ENCODE peak calls at places on chromosomes 6 and 20, in ten cellular contexts. F, L, G, T, K, N, R, D, J and Q are unnamed samples.

GRCh38 chr6:170147832-170148708 is 142.8 kb downstream of the DLL1 start:
- DNase-seq in F (no peak), D (no peak), J (no peak), T (no peak), R (peak), K (no peak), N (peak), G (no peak), L (no peak), Q (peak)

GRCh38 chr20:45372241-45372640 is 5.9 kb downstream of the TP53TG5 start:
- DNase-seq in F (no peak), L (no peak), D (no peak), N (no peak), G (no peak), J (no peak), K (no peak), T (no peak), R (no peak), Q (no peak)

GRCh38 chr20:870758-871157 is 37.2 kb downstream of the FAM110A start:
- DNase-seq in F (no peak), G (no peak), N (no peak), K (no peak), D (no peak), R (no peak), T (no peak), J (no peak), L (no peak), Q (no peak)

GRCh38 chr6:109269057-109269456 is 113.2 kb downstream of the CD164 start:
- DNase-seq in R (no peak), L (no peak), J (no peak), F (no peak), N (no peak), D (no peak), T (no peak), K (no peak), G (no peak), Q (no peak)

GRCh38 chr6:14966902-14967711 is 278.8 kb upstream of the JARID2 start:
- DNase-seq in T (no peak), F (no peak), J (no peak), D (no peak), R (no peak), L (no peak), G (no peak), N (no peak), K (no peak), Q (no peak)

GRCh38 chr6:122808121-122808885 is 19.2 kb downstream of the SMPDL3A start:
- DNase-seq in T (no peak), K (no peak), N (no peak), J (no peak), R (no peak), L (no peak), D (no peak), F (no peak), G (no peak), Q (no peak)

GRCh38 chr6:150050846-150051245 is 18.1 kb downstream of the ULBP3 start:
- DNase-seq in R (no peak), D (no peak), N (no peak), L (no peak), J (no peak), G (no peak), T (no peak), F (no peak), K (no peak), Q (no peak)

GRCh38 chr20:34559311-34560140 is 1.0 kb downstream of the MAP1LC3A start:
- DNase-seq in R (peak), L (no peak), K (no peak), D (no peak), T (no peak), G (no peak), F (no peak), N (no peak), J (no peak), Q (no peak)

GRCh38 chr6:169545956-169546355 is 155.9 kb downstream of the WDR27 start:
- DNase-seq in K (no peak), T (no peak), L (no peak), J (no peak), D (no peak), F (no peak), R (no peak), G (no peak), N (no peak), Q (no peak)

GRCh38 chr6:152981219-152981618 is 1.6 kb downstream of the FBXO5 start:
- DNase-seq in L (no peak), G (no peak), N (no peak), T (no peak), K (no peak), J (no peak), F (no peak), R (no peak), D (no peak), Q (no peak)

GRCh38 chr6:152952866-152953509 is 29.9 kb downstream of the FBXO5 start:
- DNase-seq in D (no peak), K (peak), J (no peak), N (no peak), F (no peak), R (no peak), T (peak), G (no peak), L (no peak), Q (no peak)

GRCh38 chr6:160031442-160031841 is 62.6 kb downstream of the IGF2R start:
- DNase-seq in K (no peak), N (no peak), T (no peak), G (no peak), D (no peak), F (no peak), J (no peak), L (no peak), R (no peak), Q (no peak)

GRCh38 chr6:139392834-139393233 is 18.4 kb upstream of the CITED2 start:
- DNase-seq in R (no peak), F (no peak), L (no peak), J (peak), G (no peak), N (no peak), D (no peak), T (no peak), K (no peak), Q (no peak)

GRCh38 chr20:9611921-9612320 is 97.5 kb downstream of the LAMP5 start:
- DNase-seq in F (no peak), R (no peak), G (no peak), N (no peak), J (no peak), K (no peak), T (no peak), L (no peak), D (no peak), Q (no peak)

GRCh38 chr6:169146536-169146935 is 107.1 kb downstream of the THBS2 start:
- DNase-seq in F (no peak), D (no peak), N (no peak), K (no peak), L (no peak), T (no peak), R (no peak), G (no peak), J (no peak), Q (no peak)

GRCh38 chr6:112356994-112357393 is 9.9 kb downstream of the RFPL4B start:
- DNase-seq in R (no peak), L (no peak), F (no peak), K (no peak), J (no peak), D (no peak), T (no peak), G (no peak), N (no peak), Q (no peak)

GRCh38 chr6:10084276-10084993 is 330.4 kb downstream of the TFAP2A start:
- DNase-seq in D (no peak), K (no peak), T (no peak), N (no peak), J (no peak), L (no peak), G (no peak), R (no peak), F (no peak), Q (no peak)

GRCh38 chr6:81759782-81760181 is 7.3 kb upstream of the TENT5A start:
- DNase-seq in K (no peak), D (no peak), L (no peak), F (no peak), R (no peak), J (no peak), G (no peak), N (no peak), T (no peak), Q (no peak)

GRCh38 chr6:156977527-156978291 is 200.5 kb downstream of the ARID1B start:
- DNase-seq in G (peak), K (no peak), N (peak), D (no peak), F (no peak), L (peak), T (no peak), J (no peak), R (peak), Q (no peak)

GRCh38 chr6:73798592-73798991 is 102.6 kb downstream of the CD109 start:
- DNase-seq in G (no peak), D (no peak), K (peak), J (no peak), R (peak), N (peak), L (no peak), F (no peak), T (peak), Q (peak)

GRCh38 chr20:8116067-8116811 is 15.8 kb upstream of the PLCB1 start:
- DNase-seq in T (no peak), L (no peak), R (no peak), F (no peak), K (peak), N (no peak), D (no peak), G (no peak), J (no peak), Q (no peak)

GRCh38 chr20:2507464-2507863 is 1.3 kb downstream of the ZNF343 start:
- DNase-seq in N (no peak), G (no peak), F (no peak), R (no peak), D (no peak), T (no peak), L (no peak), J (no peak), K (no peak), Q (no peak)
- H3K4me3 ChIP-seq in N (peak), G (peak), F (no peak), R (peak), D (peak), T (peak), L (peak), J (peak), K (peak), Q (peak)

DNA sequence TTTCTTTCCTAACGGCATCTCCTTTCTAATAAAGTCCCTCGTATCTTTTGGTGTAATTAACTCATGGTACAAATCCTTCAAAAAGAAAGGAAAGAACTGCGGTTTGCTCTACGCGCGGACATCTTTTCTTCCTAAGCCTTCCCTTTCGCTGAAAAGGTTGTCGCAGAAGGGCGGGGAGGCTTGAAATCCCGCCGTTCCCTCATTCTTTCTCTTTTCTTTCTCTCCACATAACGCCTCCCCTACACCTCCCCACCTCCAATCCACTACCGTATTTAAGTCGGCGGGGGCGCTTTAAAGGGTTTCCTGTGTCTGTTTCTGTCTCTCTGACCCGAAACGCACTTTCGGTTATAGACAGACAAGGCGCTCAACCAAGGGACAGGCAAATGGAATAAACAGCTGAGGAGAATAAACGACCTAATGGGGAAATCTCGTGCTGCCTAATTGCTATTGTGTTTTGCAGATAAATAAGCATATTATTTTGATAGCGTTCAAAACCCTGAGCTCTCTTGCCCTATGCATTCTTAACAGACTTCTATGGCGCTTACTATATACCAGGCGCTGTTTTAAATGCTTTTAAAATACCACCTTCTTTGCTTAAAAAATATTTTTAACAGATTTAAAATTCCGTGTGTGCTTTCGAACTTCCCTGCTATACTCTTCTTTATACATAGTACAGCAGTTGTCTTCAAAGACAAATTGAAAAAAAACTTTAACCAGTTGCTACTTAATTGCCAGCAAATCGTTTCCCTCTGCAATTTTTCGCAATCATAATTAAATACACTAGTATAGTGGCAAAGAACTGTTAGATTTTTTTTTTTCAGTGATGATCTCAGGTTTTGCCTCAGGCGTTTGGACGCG is 2.5 kb upstream of the HEY2 start:
- DNase-seq in D (no peak), L (peak), G (peak), F (peak), T (no peak), J (no peak), K (peak), N (peak), R (peak), Q (peak)
- TF ChIP-seq POLR2AphosphoS5 in D (no peak), L (peak), G (no peak), F (no peak), T (no peak), J (no peak), K (no peak), N (no peak), R (peak), Q (peak)

GRCh38 chr6:155314773-155315515 is 660 bp upstream of the TFB1M start:
- DNase-seq in T (peak), G (no peak), K (peak), J (peak), F (no peak), R (peak), L (peak), N (peak), D (no peak), Q (peak)
- TF ChIP-seq POLR2A in T (peak), G (no peak), K (no peak), J (no peak), F (no peak), R (no peak), L (no peak), N (no peak), D (no peak), Q (no peak)

DNA sequence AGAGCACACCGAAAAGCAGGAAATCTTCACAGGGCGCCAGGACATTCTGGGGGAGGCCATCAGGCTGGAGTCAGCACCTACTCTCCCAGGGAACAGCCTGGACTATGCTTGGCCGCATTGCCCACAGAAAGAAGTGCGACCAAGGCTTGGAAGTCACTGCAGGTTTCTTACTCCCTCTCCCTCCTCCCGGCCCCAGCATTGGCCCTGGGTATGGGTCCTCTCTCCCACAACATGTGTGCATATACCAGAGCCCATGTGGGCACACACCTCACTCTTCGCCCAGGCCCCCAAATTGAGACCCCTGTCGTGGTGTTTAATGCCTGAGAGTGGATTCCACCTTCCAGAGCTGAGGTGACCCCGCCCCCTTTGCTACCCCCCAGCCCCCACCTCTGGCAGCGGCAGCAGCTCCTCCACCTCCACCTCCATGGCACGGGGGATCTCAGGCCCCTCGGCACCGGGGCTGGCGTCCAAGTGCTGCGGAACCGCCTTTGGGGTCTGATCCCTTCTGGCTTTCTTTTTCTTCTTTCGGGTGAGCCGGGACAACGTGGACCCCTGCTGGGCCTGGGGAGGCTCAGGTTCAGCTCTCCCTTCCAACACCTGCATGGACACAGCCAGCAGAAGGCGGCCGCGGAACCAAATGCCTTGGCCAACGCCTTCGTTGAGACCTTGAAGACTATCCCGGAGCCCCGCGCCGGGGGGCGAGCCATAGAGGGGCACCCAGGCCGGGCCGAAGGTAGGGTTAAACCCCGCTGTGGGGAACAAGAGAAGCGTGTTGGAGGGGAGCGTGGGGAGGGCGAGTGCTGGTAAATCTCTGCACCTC is 15.2 kb upstream of the SPAG4 start:
- DNase-seq in K (no peak), F (no peak), G (no peak), J (no peak), L (no peak), D (no peak), N (no peak), R (peak), T (no peak), Q (no peak)
- H3K4me3 ChIP-seq in K (no peak), F (peak), G (peak), J (peak), L (peak), D (peak), N (peak), R (peak), T (no peak), Q (peak)

GRCh38 chr6:41201784-41202181 is 834 bp upstream of the TREML2 start:
- DNase-seq in F (no peak), D (peak), L (no peak), R (no peak), G (no peak), T (no peak), K (no peak), N (no peak), J (no peak), Q (no peak)

GRCh38 chr6:41200901-41201783 is at the start of gene TREML2:
- DNase-seq in T (no peak), N (no peak), F (no peak), D (peak), R (no peak), K (no peak), J (no peak), G (no peak), L (no peak), Q (peak)

GRCh38 chr6:41197234-41197633 is 3.7 kb downstream of the TREML2 start:
- DNase-seq in T (no peak), K (no peak), R (no peak), N (no peak), J (no peak), F (no peak), D (no peak), G (no peak), L (no peak), Q (no peak)

GRCh38 chr6:41199427-41200246 is 1.3 kb downstream of the TREML2 start:
- DNase-seq in J (peak), L (no peak), F (no peak), G (no peak), T (no peak), N (no peak), K (no peak), R (no peak), D (peak), Q (no peak)

DNA sequence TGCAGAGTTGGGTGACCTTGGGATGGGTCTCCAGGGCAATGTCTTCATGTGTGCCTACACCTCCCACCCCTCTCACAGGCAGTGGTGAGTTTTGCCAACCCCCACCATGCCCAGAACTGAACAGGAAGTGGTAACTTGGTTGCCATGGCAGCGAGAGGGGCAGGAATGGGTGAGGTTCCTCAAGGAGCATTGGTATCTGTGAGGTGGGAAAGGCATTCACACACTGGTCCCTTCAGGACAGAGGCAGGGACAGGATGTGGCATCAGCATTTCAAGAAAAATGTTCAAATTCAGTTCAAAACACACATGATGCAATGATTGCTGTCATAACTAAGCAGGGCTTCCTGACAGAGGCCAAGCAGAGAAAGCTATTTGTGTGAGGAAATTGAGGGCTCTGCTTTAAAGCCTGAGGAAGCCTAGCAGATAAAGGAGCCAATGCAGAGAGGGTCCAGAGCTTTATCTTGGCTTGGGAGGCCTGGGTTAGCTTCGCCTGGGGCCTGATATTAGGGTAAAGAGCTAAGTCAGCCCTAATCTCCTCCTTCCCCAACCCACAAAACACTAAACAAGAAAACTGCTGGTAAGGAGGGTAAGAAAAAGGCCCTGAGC is 551 bp downstream of the TREML2 start:
- DNase-seq in K (no peak), T (no peak), L (peak), F (no peak), N (no peak), J (peak), D (peak), R (no peak), G (no peak), Q (peak)
- TF ChIP-seq POLR2AphosphoS5 in K (no peak), T (no peak), L (no peak), F (no peak), N (no peak), J (no peak), D (no peak), R (no peak), G (no peak), Q (no peak)

GRCh38 chr6:145735356-145736165 is at the start of gene EPM2A:
- DNase-seq in R (peak), T (peak), D (no peak), G (peak), K (peak), J (peak), N (peak), L (peak), F (peak), Q (peak)
- TF ChIP-seq POLR2A in R (peak), T (peak), D (no peak), G (no peak), K (peak), J (peak), N (peak), L (no peak), F (peak), Q (peak)

GRCh38 chr6:39111280-39111679 is 3.7 kb downstream of the SAYSD1 start:
- DNase-seq in F (no peak), J (no peak), T (no peak), L (no peak), R (no peak), D (no peak), K (no peak), G (no peak), N (no peak), Q (no peak)
- H3K4me3 ChIP-seq in F (no peak), J (no peak), T (no peak), L (no peak), R (no peak), D (no peak), K (no peak), G (no peak), N (no peak), Q (no peak)